ENCODE peak calls at places on chromosomes 4 and X, in six cellular contexts. X is left cardiac atrium; C is spleen; F is AG04449; R is naive thymus-derived CD8-positive, alpha-beta T cell; O is non-pigmented ciliary epithelial cell. U is an unnamed sample.

GRCh38 chrX:24694825-24695224 is 1.1 kb downstream of the POLA1 start:
- DNase-seq in X (no peak), C (no peak), F (no peak), R (no peak), O (no peak), U (no peak)

GRCh38 chr4:187321741-187322140 is 598.1 kb upstream of the FAT1 start:
- DNase-seq in X (no peak), C (no peak), F (no peak), R (no peak), O (no peak), U (no peak)

GRCh38 chr4:70515342-70516245 is 2.8 kb upstream of the AMTN start:
- DNase-seq in X (no peak), C (no peak), F (no peak), R (no peak), O (peak), U (no peak)

GRCh38 chrX:133868687-133869086 is 116.7 kb downstream of the GPC3 start:
- DNase-seq in X (no peak), C (no peak), F (no peak), R (no peak), O (no peak), U (no peak)

GRCh38 chr4:89000844-89001360 is 56.1 kb downstream of the FAM13A start:
- DNase-seq in X (no peak), C (no peak), F (no peak), R (no peak), O (peak), U (no peak)

GRCh38 chr4:105895609-105896460 is 564 bp downstream of the NPNT start:
- DNase-seq in X (peak), C (no peak), F (no peak), R (no peak), O (no peak), U (no peak)

GRCh38 chrX:41024755-41025154 is 60.5 kb upstream of the USP9X start:
- DNase-seq in X (no peak), C (no peak), F (no peak), R (no peak), O (no peak), U (no peak)

GRCh38 chr4:6105311-6105911 is 87.2 kb upstream of the C4orf50 start:
- DNase-seq in X (no peak), C (no peak), F (no peak), R (no peak), O (no peak), U (no peak)

GRCh38 chr4:19054916-19055315 is 1033.4 kb upstream of the LCORL start:
- DNase-seq in X (no peak), C (no peak), F (no peak), R (no peak), O (no peak), U (no peak)

GRCh38 chrX:111100191-111100590 is 4.2 kb downstream of the PAK3 start:
- DNase-seq in X (no peak), C (peak), F (no peak), R (peak), O (no peak), U (no peak)

GRCh38 chr4:107736924-107737448 is 17.0 kb upstream of the PAPSS1 start:
- DNase-seq in X (peak), C (no peak), F (no peak), R (peak), O (no peak), U (no peak)

GRCh38 chrX:78024349-78025108 is 55.1 kb upstream of the PGAM4 start:
- DNase-seq in X (no peak), C (no peak), F (no peak), R (peak), O (no peak), U (no peak)